ENCODE peak calls at places on chromosomes 11 and 22, in nine cellular contexts. One of them, this sample, is unnamed.

GRCh38 chr11:33063326-33063775 is 24.0 kb downstream of the TCP11L1 start:
- DNase-seq in GM06990: peak; percentile 26
- DNase-seq in naive thymus-derived CD8-positive, alpha-beta T cell: no peak
- DNase-seq in stimulated activated CD8-positive, alpha-beta memory T cell treated with anti-CD3 and anti-CD28 coated beads, Interleukin-15, amount 100 ng/mL, for 1 hour: no peak
- DNase-seq in C1 segment of cervical spinal cord: no peak
- DNase-seq in upper lobe of right lung: no peak
- DNase-seq in colonic mucosa: no peak
- DNase-seq in HuH-7.5: no peak
- DNase-seq in WTC11: no peak
- DNase-seq in this sample: no peak

GRCh38 chr11:5684627-5685362 is at the start of gene TRIM5:
- DNase-seq in GM06990: peak; percentile 71
- DNase-seq in naive thymus-derived CD8-positive, alpha-beta T cell: peak; percentile 74
- DNase-seq in stimulated activated CD8-positive, alpha-beta memory T cell treated with anti-CD3 and anti-CD28 coated beads, Interleukin-15, amount 100 ng/mL, for 1 hour: peak; percentile 65
- DNase-seq in C1 segment of cervical spinal cord: no peak
- DNase-seq in upper lobe of right lung: peak; percentile 88
- DNase-seq in colonic mucosa: peak; percentile 91
- DNase-seq in HuH-7.5: peak; percentile 89
- DNase-seq in WTC11: peak; percentile 64
- DNase-seq in this sample: peak; percentile 93

GRCh38 chr22:21738966-21739365 is 3.4 kb upstream of the YPEL1 start:
- DNase-seq in GM06990: no peak
- DNase-seq in naive thymus-derived CD8-positive, alpha-beta T cell: no peak
- DNase-seq in stimulated activated CD8-positive, alpha-beta memory T cell treated with anti-CD3 and anti-CD28 coated beads, Interleukin-15, amount 100 ng/mL, for 1 hour: no peak
- DNase-seq in C1 segment of cervical spinal cord: no peak
- DNase-seq in upper lobe of right lung: no peak
- DNase-seq in colonic mucosa: no peak
- DNase-seq in HuH-7.5: no peak
- DNase-seq in WTC11: no peak
- DNase-seq in this sample: no peak

GRCh38 chr11:124194696-124195418 is 11.7 kb downstream of the OR10D3 start:
- DNase-seq in GM06990: no peak
- DNase-seq in naive thymus-derived CD8-positive, alpha-beta T cell: no peak
- DNase-seq in stimulated activated CD8-positive, alpha-beta memory T cell treated with anti-CD3 and anti-CD28 coated beads, Interleukin-15, amount 100 ng/mL, for 1 hour: no peak
- DNase-seq in C1 segment of cervical spinal cord: no peak
- DNase-seq in upper lobe of right lung: no peak
- DNase-seq in colonic mucosa: peak; percentile 75
- DNase-seq in HuH-7.5: peak; percentile 33
- DNase-seq in WTC11: peak; percentile 56
- DNase-seq in this sample: no peak

GRCh38 chr22:41435560-41435959 is 11.0 kb downstream of the TOB2 start:
- DNase-seq in GM06990: no peak
- DNase-seq in naive thymus-derived CD8-positive, alpha-beta T cell: no peak
- DNase-seq in stimulated activated CD8-positive, alpha-beta memory T cell treated with anti-CD3 and anti-CD28 coated beads, Interleukin-15, amount 100 ng/mL, for 1 hour: no peak
- DNase-seq in C1 segment of cervical spinal cord: no peak
- DNase-seq in upper lobe of right lung: no peak
- DNase-seq in colonic mucosa: no peak
- DNase-seq in HuH-7.5: no peak
- DNase-seq in WTC11: no peak
- DNase-seq in this sample: no peak

GRCh38 chr11:104254347-104254746 is 90.4 kb upstream of the PDGFD start:
- DNase-seq in GM06990: peak; percentile 16
- DNase-seq in naive thymus-derived CD8-positive, alpha-beta T cell: no peak
- DNase-seq in stimulated activated CD8-positive, alpha-beta memory T cell treated with anti-CD3 and anti-CD28 coated beads, Interleukin-15, amount 100 ng/mL, for 1 hour: no peak
- DNase-seq in C1 segment of cervical spinal cord: no peak
- DNase-seq in upper lobe of right lung: peak; percentile 43
- DNase-seq in colonic mucosa: peak; percentile 29
- DNase-seq in HuH-7.5: peak; percentile 11
- DNase-seq in WTC11: peak; percentile 85
- DNase-seq in this sample: no peak

GRCh38 chr11:83724704-83725114 is 438.5 kb upstream of the CCDC90B start:
- DNase-seq in GM06990: no peak
- DNase-seq in naive thymus-derived CD8-positive, alpha-beta T cell: no peak
- DNase-seq in stimulated activated CD8-positive, alpha-beta memory T cell treated with anti-CD3 and anti-CD28 coated beads, Interleukin-15, amount 100 ng/mL, for 1 hour: no peak
- DNase-seq in C1 segment of cervical spinal cord: no peak
- DNase-seq in upper lobe of right lung: peak; percentile 67
- DNase-seq in colonic mucosa: no peak
- DNase-seq in HuH-7.5: no peak
- DNase-seq in WTC11: peak; percentile 47
- DNase-seq in this sample: peak; percentile 80

GRCh38 chr11:27505781-27506180 is 788 bp downstream of the LIN7C start:
- DNase-seq in GM06990: no peak
- DNase-seq in naive thymus-derived CD8-positive, alpha-beta T cell: no peak
- DNase-seq in stimulated activated CD8-positive, alpha-beta memory T cell treated with anti-CD3 and anti-CD28 coated beads, Interleukin-15, amount 100 ng/mL, for 1 hour: no peak
- DNase-seq in C1 segment of cervical spinal cord: no peak
- DNase-seq in upper lobe of right lung: no peak
- DNase-seq in colonic mucosa: no peak
- DNase-seq in HuH-7.5: no peak
- DNase-seq in WTC11: no peak
- DNase-seq in this sample: no peak

GRCh38 chr11:1870721-1871466 is 18.0 kb downstream of the LSP1 start:
- DNase-seq in GM06990: no peak
- DNase-seq in naive thymus-derived CD8-positive, alpha-beta T cell: peak; percentile 63
- DNase-seq in stimulated activated CD8-positive, alpha-beta memory T cell treated with anti-CD3 and anti-CD28 coated beads, Interleukin-15, amount 100 ng/mL, for 1 hour: no peak
- DNase-seq in C1 segment of cervical spinal cord: no peak
- DNase-seq in upper lobe of right lung: peak; percentile 76
- DNase-seq in colonic mucosa: no peak
- DNase-seq in HuH-7.5: no peak
- DNase-seq in WTC11: no peak
- DNase-seq in this sample: no peak

GRCh38 chr11:63099555-63099954 is 44.5 kb downstream of the SLC22A24 start:
- DNase-seq in GM06990: no peak
- DNase-seq in naive thymus-derived CD8-positive, alpha-beta T cell: no peak
- DNase-seq in stimulated activated CD8-positive, alpha-beta memory T cell treated with anti-CD3 and anti-CD28 coated beads, Interleukin-15, amount 100 ng/mL, for 1 hour: no peak
- DNase-seq in C1 segment of cervical spinal cord: no peak
- DNase-seq in upper lobe of right lung: no peak
- DNase-seq in colonic mucosa: no peak
- DNase-seq in HuH-7.5: no peak
- DNase-seq in WTC11: no peak
- DNase-seq in this sample: no peak

GRCh38 chr11:12175694-12176241 is 65.4 kb downstream of the MICAL2 start:
- DNase-seq in GM06990: no peak
- DNase-seq in naive thymus-derived CD8-positive, alpha-beta T cell: no peak
- DNase-seq in stimulated activated CD8-positive, alpha-beta memory T cell treated with anti-CD3 and anti-CD28 coated beads, Interleukin-15, amount 100 ng/mL, for 1 hour: no peak
- DNase-seq in C1 segment of cervical spinal cord: no peak
- DNase-seq in upper lobe of right lung: peak; percentile 9
- DNase-seq in colonic mucosa: no peak
- DNase-seq in HuH-7.5: no peak
- DNase-seq in WTC11: no peak
- DNase-seq in this sample: no peak

GRCh38 chr11:82978422-82979099 is 77.0 kb downstream of the DDIAS start:
- DNase-seq in GM06990: no peak
- DNase-seq in naive thymus-derived CD8-positive, alpha-beta T cell: no peak
- DNase-seq in stimulated activated CD8-positive, alpha-beta memory T cell treated with anti-CD3 and anti-CD28 coated beads, Interleukin-15, amount 100 ng/mL, for 1 hour: no peak
- DNase-seq in C1 segment of cervical spinal cord: no peak
- DNase-seq in upper lobe of right lung: no peak
- DNase-seq in colonic mucosa: no peak
- DNase-seq in HuH-7.5: no peak
- DNase-seq in WTC11: no peak
- DNase-seq in this sample: no peak